ENCODE peak calls at places on chromosomes 4 and X, in five cellular contexts. Q is HCT116, I is upper lobe of right lung, X is transverse colon, S is glutamatergic neuron. B is an unnamed sample.

GRCh38 chrX:131778269-131779218 is 234.7 kb downstream of the OR13H1 start:
- DNase-seq in Q (no peak), I (no peak), X (peak), S (no peak), B (peak)

GRCh38 chrX:103791233-103791632 is 14.6 kb downstream of the PLP1 start:
- DNase-seq in Q (no peak), I (no peak), X (no peak), S (no peak), B (no peak)

GRCh38 chr4:112327950-112328349 is 30.8 kb downstream of the ALPK1 start:
- DNase-seq in Q (peak), I (no peak), X (no peak), S (no peak), B (peak)

GRCh38 chr4:88341227-88342192 is 37.1 kb upstream of the HERC6 start:
- DNase-seq in Q (no peak), I (no peak), X (no peak), S (no peak), B (no peak)

GRCh38 chr4:10098770-10099139 is 17.8 kb downstream of the WDR1 start:
- DNase-seq in Q (peak), I (no peak), X (no peak), S (no peak), B (no peak)

GRCh38 chr4:8215001-8215427 is 15.9 kb downstream of the SH3TC1 start:
- DNase-seq in Q (no peak), I (peak), X (no peak), S (no peak), B (no peak)

GRCh38 chrX:154751121-154751668 is 318 bp upstream of the GAB3 start:
- DNase-seq in Q (no peak), I (peak), X (no peak), S (no peak), B (peak)

GRCh38 chr4:33369366-33369899 is 2649.3 kb downstream of the PCDH7 start:
- DNase-seq in Q (peak), I (no peak), X (no peak), S (no peak), B (no peak)

GRCh38 chrX:110944323-110944761 is 148.7 kb upstream of the CHRDL1 start:
- DNase-seq in Q (no peak), I (no peak), X (no peak), S (peak), B (no peak)

GRCh38 chrX:73850124-73851013 is 287.4 kb downstream of the CHIC1 start:
- DNase-seq in Q (peak), I (no peak), X (peak), S (no peak), B (no peak)

GRCh38 chr4:90357117-90357710 is 230.0 kb downstream of the CCSER1 start:
- DNase-seq in Q (peak), I (no peak), X (no peak), S (no peak), B (no peak)

GRCh38 chr4:139017861-139018260 is 2.3 kb downstream of the NOCT start:
- DNase-seq in Q (no peak), I (no peak), X (no peak), S (no peak), B (no peak)

GRCh38 chr4:67762091-67762490 is 7.9 kb upstream of the GNRHR start:
- DNase-seq in Q (no peak), I (no peak), X (no peak), S (no peak), B (peak)

GRCh38 chrX:39309721-39310152 is 508.5 kb downstream of the MID1IP1 start:
- DNase-seq in Q (no peak), I (no peak), X (no peak), S (no peak), B (no peak)

GRCh38 chr4:175953960-175954521 is 111.6 kb upstream of the WDR17 start:
- DNase-seq in Q (no peak), I (no peak), X (no peak), S (no peak), B (peak)

GRCh38 chr4:155964016-155964891 is 10.6 kb upstream of the CTSO start:
- DNase-seq in Q (no peak), I (no peak), X (no peak), S (no peak), B (no peak)

GRCh38 chrX:154121961-154122360 is 22.1 kb upstream of the OPN1LW start:
- DNase-seq in Q (no peak), I (no peak), X (no peak), S (no peak), B (no peak)

GRCh38 chr4:4689694-4690440 is 148.0 kb upstream of the STX18 start:
- DNase-seq in Q (no peak), I (no peak), X (no peak), S (no peak), B (peak)
- TF ChIP-seq CTCF in Q (no peak), I (no peak), X (no peak), S (no peak), B (peak)

DNA sequence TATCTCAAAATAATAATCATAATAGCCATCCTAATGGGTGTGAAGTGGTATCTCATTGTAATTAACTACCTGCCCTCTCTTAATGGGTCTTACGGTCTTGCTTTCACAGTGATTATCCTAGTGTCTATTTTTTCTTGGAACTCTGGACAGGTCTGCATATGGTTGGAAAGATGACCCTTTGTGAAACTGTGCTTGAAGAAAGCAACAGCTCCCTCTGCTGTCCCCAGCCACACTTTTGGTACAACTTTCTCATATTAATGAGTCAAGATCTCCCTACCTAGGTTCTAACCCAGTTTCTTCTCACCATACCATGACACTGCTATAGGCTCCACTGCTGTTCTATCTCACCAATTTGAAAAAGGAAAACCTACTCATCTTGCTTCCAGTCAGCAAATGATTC is 2.4 kb downstream of the TFDP3 start:
- DNase-seq in Q (no peak), I (no peak), X (peak), S (peak), B (no peak)
- TF ChIP-seq CTCF in Q (peak), I (peak), X (no peak), S (no peak), B (peak)

DNA sequence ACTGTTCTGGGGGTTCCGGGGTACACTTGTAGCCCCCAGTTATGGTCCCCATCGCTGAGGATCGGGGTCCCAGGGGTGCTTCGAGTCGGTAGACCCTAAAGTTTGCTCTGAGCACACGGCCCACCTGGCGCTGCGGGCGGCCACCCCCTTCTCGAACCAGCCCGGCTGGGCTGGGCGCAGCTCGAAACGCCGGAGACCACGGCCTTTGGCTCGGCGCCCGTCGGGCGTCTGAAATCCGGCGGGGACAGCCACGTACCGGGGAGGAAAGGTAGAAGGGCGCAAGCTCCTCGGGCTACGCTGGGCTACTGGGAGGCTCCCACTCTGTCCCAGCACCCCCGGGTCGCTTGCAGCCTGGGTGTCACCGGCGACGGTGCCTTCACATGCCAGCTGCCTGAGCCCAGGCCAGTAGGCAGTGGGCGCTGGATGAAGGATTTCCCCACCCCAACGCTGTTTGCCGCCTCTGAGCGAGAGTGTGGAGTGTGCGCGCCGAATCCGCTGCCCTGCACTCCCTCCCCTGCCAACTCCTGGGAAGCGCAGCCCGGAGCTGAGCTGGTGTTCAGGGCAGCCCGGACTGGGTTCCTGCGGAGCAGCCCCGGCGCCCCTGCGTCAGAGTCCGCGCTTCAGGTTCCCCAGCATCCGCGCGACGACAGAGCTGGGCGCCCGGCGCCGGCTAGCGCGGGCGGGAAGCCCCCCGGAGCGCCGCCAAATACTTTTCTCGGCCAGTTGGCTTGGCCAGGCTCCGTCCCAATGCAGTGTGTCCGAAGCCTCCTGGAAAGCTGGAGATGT is 637 bp downstream of the MAMLD1 start:
- DNase-seq in Q (no peak), I (peak), X (peak), S (peak), B (no peak)
- TF ChIP-seq CTCF in Q (no peak), I (no peak), X (no peak), S (no peak), B (no peak)

DNA sequence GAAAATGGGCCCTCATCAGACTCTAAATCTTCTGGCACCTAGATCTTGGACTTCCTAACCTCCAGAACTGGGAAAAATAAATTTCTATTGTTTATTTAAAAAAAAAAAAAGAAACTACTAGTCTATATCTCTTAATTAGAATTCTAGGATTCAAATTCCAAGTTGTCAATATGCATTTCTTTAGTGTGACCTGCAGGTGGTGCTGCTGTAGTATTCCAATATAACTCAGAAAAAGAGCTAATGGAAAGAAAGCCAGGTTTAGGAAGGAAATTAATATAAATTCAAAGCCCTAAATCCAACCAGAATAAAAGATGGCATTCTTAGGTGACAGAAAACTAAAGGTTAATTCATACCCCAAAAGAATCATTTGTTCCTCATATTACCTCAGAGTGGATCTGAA is 80.0 kb upstream of the NALF2 start:
- DNase-seq in Q (peak), I (no peak), X (no peak), S (no peak), B (no peak)
- TF ChIP-seq CTCF in Q (peak), I (peak), X (no peak), S (peak), B (peak)

DNA sequence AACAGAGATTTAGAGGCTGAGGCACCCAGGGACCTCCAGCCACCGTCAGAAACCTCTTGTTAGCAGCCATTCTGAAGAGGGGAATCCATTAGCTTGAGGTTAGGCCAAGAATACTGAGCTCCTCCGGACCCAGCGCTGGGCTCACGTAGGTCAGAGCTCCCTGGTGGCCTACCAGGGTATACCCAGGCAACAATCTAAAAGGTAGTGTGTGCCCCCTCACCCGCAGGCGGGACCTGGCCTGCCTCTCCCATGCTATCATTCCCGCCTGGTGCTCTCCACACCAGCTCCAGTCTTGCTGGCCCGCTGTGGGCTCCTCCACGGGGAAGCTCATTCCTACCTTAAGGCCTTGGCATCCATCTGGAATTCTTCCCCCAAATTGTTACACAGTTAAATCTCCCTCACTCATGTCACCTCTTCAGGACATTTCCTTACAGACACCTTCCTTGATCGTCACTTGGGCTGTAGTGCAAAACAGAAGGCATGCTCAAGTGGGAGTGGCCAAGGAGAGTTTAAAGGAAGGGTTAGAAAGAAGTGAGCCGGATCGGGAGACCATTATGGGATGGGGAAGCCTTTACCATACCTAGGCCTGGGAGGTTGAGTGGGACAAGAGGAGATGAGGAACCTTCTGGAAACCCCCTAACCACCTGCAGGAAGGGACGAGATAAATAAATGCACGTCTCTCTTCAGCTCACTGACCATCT is 102.5 kb downstream of the UCHL1 start:
- DNase-seq in Q (no peak), I (peak), X (no peak), S (peak), B (peak)
- TF ChIP-seq CTCF in Q (peak), I (peak), X (no peak), S (peak), B (no peak)

GRCh38 chrX:46279214-46279924 is 265.9 kb downstream of the ZNF674 start:
- DNase-seq in Q (no peak), I (no peak), X (no peak), S (no peak), B (no peak)

GRCh38 chrX:46278591-46278990 is 266.6 kb downstream of the ZNF674 start:
- DNase-seq in Q (no peak), I (no peak), X (no peak), S (no peak), B (no peak)

DNA sequence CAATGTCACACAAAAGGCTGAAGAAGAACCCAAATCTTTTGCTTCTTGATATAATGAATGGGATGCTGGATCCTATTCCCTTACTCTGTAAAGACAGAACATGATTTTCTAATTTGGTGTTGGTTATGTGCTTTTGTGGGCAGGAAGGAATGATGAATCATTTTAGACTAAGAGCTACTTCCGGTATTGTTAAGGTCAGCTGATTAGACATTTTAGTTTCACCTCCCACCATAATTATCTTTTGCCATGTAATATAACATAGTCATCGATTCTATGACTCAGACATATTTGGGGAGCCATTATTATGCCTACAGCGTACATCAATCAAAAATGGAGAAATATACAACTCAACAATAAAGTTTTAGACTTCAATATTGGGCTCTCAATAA is 265.3 kb downstream of the ZNF674 start:
- DNase-seq in Q (no peak), I (no peak), X (no peak), S (no peak), B (no peak)
- TF ChIP-seq CTCF in Q (no peak), I (no peak), X (no peak), S (no peak), B (no peak)

GRCh38 chr4:96170198-96170597 is 330.3 kb downstream of the PDHA2 start:
- DNase-seq in Q (no peak), I (no peak), X (no peak), S (no peak), B (no peak)

GRCh38 chr4:96175871-96176270 is 336.0 kb downstream of the PDHA2 start:
- DNase-seq in Q (no peak), I (no peak), X (no peak), S (no peak), B (no peak)
- TF ChIP-seq CTCF in Q (no peak), I (no peak), X (no peak), S (no peak), B (no peak)

GRCh38 chr4:154622598-154622997 is 10.1 kb upstream of the FGG start:
- DNase-seq in Q (peak), I (no peak), X (no peak), S (no peak), B (no peak)
- TF ChIP-seq CTCF in Q (peak), I (peak), X (peak), S (peak), B (peak)

GRCh38 chr4:150078996-150079581 is 844 bp downstream of the DCLK2 start:
- DNase-seq in Q (no peak), I (peak), X (peak), S (peak), B (peak)
- TF ChIP-seq CTCF in Q (no peak), I (peak), X (peak), S (no peak), B (no peak)

DNA sequence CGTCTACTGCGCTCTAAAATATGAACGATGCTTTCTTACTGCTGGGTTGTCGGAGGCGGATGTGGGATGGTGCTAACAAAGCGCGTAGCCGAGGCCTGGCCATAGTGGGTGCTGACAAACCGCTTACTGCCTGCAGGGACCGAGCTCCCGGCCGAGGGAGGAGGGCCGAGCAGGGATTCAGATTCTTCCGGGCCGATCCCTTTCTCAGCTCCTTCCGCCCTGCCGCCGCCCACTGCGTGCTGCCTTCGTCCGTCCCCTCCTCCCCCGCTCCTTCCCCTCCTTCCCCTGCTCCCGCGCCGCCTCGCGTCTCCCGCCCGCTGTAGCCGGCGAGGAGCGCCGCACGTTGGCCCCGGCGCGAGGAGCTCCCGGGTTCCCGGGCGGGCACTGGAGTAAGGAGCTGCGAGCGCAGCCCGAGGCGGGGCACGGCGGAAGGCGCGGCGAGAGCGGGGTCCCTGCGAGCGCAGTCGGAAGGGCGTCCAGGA is at the start of gene STK32B:
- DNase-seq in Q (no peak), I (peak), X (peak), S (peak), B (peak)
- TF ChIP-seq CTCF in Q (no peak), I (no peak), X (no peak), S (no peak), B (no peak)

B was measured in GM06990.